ENCODE peak calls at places on chromosome 11, in eight cellular contexts. X is breast epithelium; N is A549; P is mesenchymal stem cell; U is CD4-positive, CD25-positive, alpha-beta regulatory T cell; V is esophagus squamous epithelium; C is fibroblast of lung; Y is psoas muscle. B is an unnamed sample.
A peak's percentile ranks its signal among the peaks of the same experiment; 100 is the strongest.

GRCh38 chr11:122661182-122661945 is 5.8 kb downstream of the UBASH3B start:
- DNase-seq in Y (no peak), C (peak; percentile 66), P (peak; percentile 63), U (no peak), V (no peak), X (no peak), N (no peak), B (no peak)

GRCh38 chr11:67120881-67121710 is 2.0 kb downstream of the KDM2A start:
- DNase-seq in Y (no peak), X (no peak), N (no peak), P (peak; percentile 79), C (peak; percentile 36), V (no peak), U (peak; percentile 45), B (no peak)

GRCh38 chr11:95076416-95076815 is 9.7 kb downstream of the SRSF8 start:
- DNase-seq in P (peak; percentile 53), V (no peak), C (peak; percentile 87), X (peak; percentile 72), Y (no peak), U (peak; percentile 13), N (no peak), B (no peak)

GRCh38 chr11:92314499-92314898 is 89.9 kb downstream of the FAT3 start:
- DNase-seq in X (peak; percentile 19), Y (no peak), N (no peak), U (no peak), P (peak; percentile 22), C (no peak), V (no peak), B (no peak)

GRCh38 chr11:121226415-121227263 is 65.9 kb upstream of the SC5D start:
- DNase-seq in X (no peak), V (no peak), N (no peak), Y (no peak), U (no peak), C (no peak), P (no peak), B (no peak)

GRCh38 chr11:74739546-74740270 is 8.5 kb upstream of the CHRDL2 start:
- DNase-seq in C (peak; percentile 45), U (peak; percentile 53), P (peak; percentile 74), N (peak; percentile 87), X (no peak), V (no peak), Y (peak; percentile 27), B (no peak)

GRCh38 chr11:44516688-44517301 is 48.7 kb upstream of the CD82 start:
- DNase-seq in N (no peak), Y (no peak), X (no peak), P (no peak), C (no peak), V (no peak), U (no peak), B (no peak)

GRCh38 chr11:134905513-134905912 is 493.5 kb upstream of the B3GAT1 start:
- DNase-seq in C (no peak), P (no peak), U (no peak), X (no peak), N (no peak), Y (peak; percentile 61), V (no peak), B (no peak)

DNA sequence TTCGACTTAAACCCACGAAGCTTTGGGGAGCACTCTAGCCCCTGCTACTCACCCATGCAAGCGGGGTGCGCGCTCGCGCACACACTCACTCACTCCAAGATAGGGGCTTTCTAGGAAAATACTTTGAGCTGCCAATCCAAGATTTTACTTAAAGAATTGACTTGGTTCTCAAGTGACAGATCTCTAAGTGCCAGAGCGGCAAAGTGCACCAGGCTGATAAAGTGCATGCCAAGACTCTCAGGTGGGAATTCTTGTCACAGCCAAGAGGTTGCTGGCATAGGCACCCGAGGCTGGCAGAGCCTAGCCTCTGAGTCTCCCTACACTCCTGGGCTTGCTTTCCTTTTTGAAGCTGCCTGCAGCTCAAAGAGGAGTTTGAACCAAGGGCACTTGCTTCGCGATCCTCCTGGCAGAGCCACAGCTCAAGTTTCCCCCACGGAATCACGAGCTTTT is 2.6 kb upstream of the ADM start:
- DNase-seq in P (peak; percentile 69), N (no peak), Y (no peak), X (peak; percentile 24), V (no peak), U (no peak), C (peak; percentile 41), B (no peak)
- H3K27ac ChIP-seq in P (peak overlapping the region; percentile 97), N (peak overlapping the region; percentile 94), Y (peak overlapping the region; percentile 86), X (peak overlapping the region; percentile 95), V (peak overlapping the region; percentile 96), U (peak overlapping the region; percentile 62), C (peak overlapping the region; percentile 91), B (peak overlapping the region; percentile 77)

DNA sequence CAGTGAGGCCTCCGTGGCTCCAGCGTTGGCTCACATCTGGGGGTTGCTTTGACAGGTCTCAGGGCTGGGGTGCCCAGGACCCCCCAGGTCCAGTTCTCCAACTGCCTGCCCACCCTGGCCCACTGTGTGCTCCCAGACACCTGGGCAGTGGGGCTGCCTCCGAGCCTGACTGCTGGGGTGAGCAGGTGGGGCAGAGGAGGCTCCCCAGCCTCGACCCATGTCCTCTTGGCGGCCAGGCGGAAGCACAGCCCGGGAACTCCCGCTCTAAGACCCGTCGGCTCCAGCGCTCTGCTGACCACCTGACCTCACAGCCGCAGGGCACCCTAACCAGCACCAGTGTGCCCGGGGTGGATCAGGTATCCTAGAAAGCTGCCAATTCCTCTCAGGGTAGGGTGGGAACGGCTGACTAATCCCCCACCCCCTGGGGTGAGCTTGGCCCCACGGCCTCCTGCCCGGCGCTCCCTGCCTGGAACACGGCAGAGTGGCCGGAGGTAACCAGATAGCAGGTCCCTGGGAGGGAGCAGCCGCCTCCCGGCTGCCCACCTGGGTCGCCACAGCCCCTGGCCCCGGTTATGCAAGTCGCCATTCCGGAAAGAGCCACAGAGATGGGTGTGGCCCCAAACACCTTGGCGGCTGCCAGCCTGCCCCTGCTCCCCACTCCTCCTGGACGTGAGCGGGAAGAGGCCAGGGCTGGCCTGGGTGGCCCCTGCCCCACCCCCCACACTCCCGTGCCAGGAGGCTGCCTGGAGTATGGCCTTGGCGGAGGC is 19.2 kb upstream of the MUC5B start:
- DNase-seq in P (no peak), X (no peak), U (no peak), N (no peak), Y (peak; percentile 10), C (no peak), V (no peak), B (no peak)
- H3K4me3 ChIP-seq in P (no peak overlapping the region), X (no peak overlapping the region), U (no peak overlapping the region), N (no peak overlapping the region), Y (no peak overlapping the region), C (no peak overlapping the region), V (no peak overlapping the region), B (no peak overlapping the region)

GRCh38 chr11:69130586-69131566 is 24.9 kb upstream of the SMIM38 start:
- DNase-seq in P (no peak), N (no peak), X (no peak), Y (no peak), U (no peak), C (no peak), V (no peak), B (peak; percentile 54)
- H3K9me3 ChIP-seq in P (peaks cover 27% of the 10 kb centered on the region), N (peaks cover 28% of the 10 kb centered on the region), X (no peaks in the 10 kb centered on the region), Y (peaks cover 12% of the 10 kb centered on the region), U (no peaks in the 10 kb centered on the region), C (no peaks in the 10 kb centered on the region), V (peaks cover 5% of the 10 kb centered on the region), B (peaks cover 5% of the 10 kb centered on the region)

GRCh38 chr11:19832901-19833300 is 120.3 kb downstream of the NAV2 start:
- DNase-seq in V (no peak), C (no peak), P (no peak), U (no peak), X (no peak), N (no peak), Y (no peak), B (no peak)

GRCh38 chr11:19828382-19829108 is 115.9 kb downstream of the NAV2 start:
- DNase-seq in Y (no peak), U (no peak), X (no peak), C (no peak), N (no peak), P (no peak), V (no peak), B (no peak)

GRCh38 chr11:19832166-19832750 is 119.6 kb downstream of the NAV2 start:
- DNase-seq in N (no peak), C (no peak), X (no peak), P (no peak), V (no peak), Y (no peak), U (no peak), B (no peak)

GRCh38 chr11:19827399-19828135 is 114.9 kb downstream of the NAV2 start:
- DNase-seq in C (no peak), X (no peak), N (no peak), P (no peak), Y (no peak), V (no peak), U (no peak), B (no peak)

GRCh38 chr11:19829109-19829790 is 116.6 kb downstream of the NAV2 start:
- DNase-seq in N (no peak), Y (no peak), V (no peak), U (no peak), P (no peak), X (peak; percentile 74), C (no peak), B (no peak)
- H3K27ac ChIP-seq in N (no peak overlapping the region), Y (no peak overlapping the region), V (no peak overlapping the region), U (no peak overlapping the region), P (no peak overlapping the region), X (peak overlapping the region; percentile 48), C (no peak overlapping the region), B (no peak overlapping the region)

GRCh38 chr11:65917077-65917433 is 1.8 kb downstream of the C11orf68 start:
- DNase-seq in U (no peak), Y (no peak), V (no peak), N (no peak), P (no peak), X (no peak), C (no peak), B (no peak)

GRCh38 chr11:65915821-65916251 is 3.0 kb downstream of the C11orf68 start:
- DNase-seq in X (peak; percentile 79), Y (peak; percentile 92), N (peak; percentile 98), U (no peak), V (no peak), C (peak; percentile 97), P (peak; percentile 99), B (peak; percentile 87)

GRCh38 chr11:65917434-65918210 is 1.2 kb downstream of the C11orf68 start:
- DNase-seq in P (no peak), V (no peak), U (no peak), N (no peak), Y (no peak), X (no peak), C (no peak), B (no peak)

GRCh38 chr11:65916391-65916790 is 2.5 kb downstream of the C11orf68 start:
- DNase-seq in V (no peak), P (no peak), U (no peak), N (no peak), Y (no peak), C (no peak), X (no peak), B (no peak)

GRCh38 chr11:65915101-65915820 is 3.6 kb downstream of the C11orf68 start:
- DNase-seq in Y (no peak), U (no peak), N (no peak), C (no peak), V (no peak), P (peak; percentile 51), X (no peak), B (no peak)
- H3K4me3 ChIP-seq in Y (peak overlapping the region; percentile 100), U (no peak overlapping the region), N (no peak overlapping the region), C (no peak overlapping the region), V (no peak overlapping the region), P (peak overlapping the region; percentile 4), X (peak overlapping the region; percentile 48), B (peak overlapping the region; percentile 100)